ENCODE peak calls at places on chromosome 1, in eight cellular contexts. Q, T, S, U, G, D, E and B are unnamed samples.

GRCh38 chr1:203185585-203185984 is 919 bp downstream of the CHI3L1 start:
- DNase-seq in D (no peak), Q (no peak), T (no peak), G (no peak), U (peak), S (no peak), E (no peak), B (no peak)

GRCh38 chr1:4224687-4225086 is 324.6 kb upstream of the C1orf174 start:
- DNase-seq in U (no peak), Q (no peak), E (no peak), D (no peak), G (no peak), S (no peak), T (no peak), B (no peak)

GRCh38 chr1:201361652-201362504 is 15.6 kb downstream of the TNNT2 start:
- DNase-seq in D (peak), S (peak), T (no peak), E (peak), G (peak), Q (peak), U (no peak), B (peak)

GRCh38 chr1:37588939-37589338 is 6.8 kb downstream of the GNL2 start:
- DNase-seq in S (no peak), E (no peak), G (no peak), Q (no peak), U (no peak), T (no peak), D (no peak), B (no peak)

GRCh38 chr1:229027622-229028182 is 243.2 kb upstream of the RAB4A start:
- DNase-seq in Q (peak), E (peak), U (no peak), D (peak), G (no peak), T (no peak), S (no peak), B (peak)

GRCh38 chr1:111294390-111294789 is 3.7 kb downstream of the CHIA start:
- DNase-seq in Q (no peak), E (no peak), D (no peak), S (no peak), U (no peak), T (no peak), G (no peak), B (no peak)

GRCh38 chr1:8096105-8097011 is 70.2 kb upstream of the ERRFI1 start:
- DNase-seq in E (no peak), T (no peak), Q (peak), U (no peak), D (no peak), S (no peak), G (no peak), B (peak)

GRCh38 chr1:209363112-209363511 is 220.4 kb upstream of the CAMK1G start:
- DNase-seq in U (no peak), D (no peak), E (peak), T (no peak), Q (no peak), S (no peak), G (no peak), B (no peak)

GRCh38 chr1:117069220-117069844 is 9.2 kb downstream of the TTF2 start:
- DNase-seq in Q (no peak), T (no peak), U (no peak), G (no peak), D (no peak), S (no peak), E (no peak), B (no peak)

GRCh38 chr1:169508432-169509338 is 22.9 kb upstream of the SLC19A2 start:
- DNase-seq in U (no peak), G (no peak), D (no peak), T (no peak), S (no peak), E (no peak), Q (no peak), B (no peak)

GRCh38 chr1:15916417-15916816 is 59.5 kb downstream of the ZBTB17 start:
- DNase-seq in U (no peak), D (no peak), S (no peak), T (no peak), Q (no peak), G (no peak), E (no peak), B (no peak)

GRCh38 chr1:25145775-25146381 is 86.4 kb downstream of the SYF2 start:
- DNase-seq in D (no peak), G (no peak), E (no peak), Q (no peak), S (peak), U (peak), T (no peak), B (peak)

GRCh38 chr1:10599194-10599861 is 124.6 kb downstream of the PEX14 start:
- DNase-seq in T (no peak), U (no peak), Q (peak), S (no peak), G (peak), E (no peak), D (no peak), B (no peak)

GRCh38 chr1:89273324-89273778 is 691 bp upstream of the GBP5 start:
- DNase-seq in T (no peak), U (no peak), E (no peak), D (no peak), Q (no peak), S (no peak), G (no peak), B (no peak)

GRCh38 chr1:162649606-162650005 is 17.3 kb downstream of the DDR2 start:
- DNase-seq in D (no peak), G (no peak), E (no peak), T (no peak), Q (peak), S (no peak), U (no peak), B (no peak)

GRCh38 chr1:209805875-209806760 is at the start of gene IRF6:
- DNase-seq in T (peak), D (peak), U (peak), E (peak), S (peak), G (peak), Q (peak), B (peak)

GRCh38 chr1:205283270-205284147 is 38.0 kb downstream of the NUAK2 start:
- DNase-seq in G (no peak), S (no peak), T (no peak), U (no peak), E (no peak), D (no peak), Q (no peak), B (no peak)

GRCh38 chr1:9655127-9655723 is 3.7 kb downstream of the PIK3CD start:
- DNase-seq in G (no peak), T (no peak), Q (no peak), D (no peak), S (no peak), U (no peak), E (no peak), B (peak)

GRCh38 chr1:7554343-7555270 is 216.5 kb upstream of the VAMP3 start:
- DNase-seq in S (peak), D (no peak), E (peak), T (no peak), G (no peak), Q (no peak), U (no peak), B (no peak)

GRCh38 chr1:45221716-45222115 is 15.3 kb upstream of the ZSWIM5 start:
- DNase-seq in G (no peak), E (peak), U (no peak), D (no peak), Q (peak), S (no peak), T (no peak), B (no peak)

GRCh38 chr1:191125950-191126349 is 648.3 kb upstream of the BRINP3 start:
- DNase-seq in T (no peak), Q (no peak), D (no peak), E (no peak), G (no peak), U (no peak), S (no peak), B (no peak)

GRCh38 chr1:213666113-213666512 is 321.7 kb upstream of the PROX1 start:
- DNase-seq in E (no peak), D (no peak), T (no peak), S (no peak), Q (no peak), U (no peak), G (no peak), B (no peak)

GRCh38 chr1:145706282-145706681 is 886 bp downstream of the PDZK1 start:
- DNase-seq in Q (peak), D (no peak), G (peak), E (no peak), U (no peak), S (no peak), T (no peak), B (no peak)

GRCh38 chr1:235011599-235012435 is 116.8 kb downstream of the TOMM20 start:
- DNase-seq in S (no peak), E (peak), D (peak), U (no peak), Q (peak), G (peak), T (peak), B (peak)

GRCh38 chr1:218433744-218434143 is 88.6 kb downstream of the TGFB2 start:
- DNase-seq in U (no peak), T (no peak), D (no peak), S (no peak), Q (peak), E (no peak), G (no peak), B (no peak)

GRCh38 chr1:67743072-67743725 is 58.2 kb downstream of the GADD45A start:
- DNase-seq in Q (no peak), G (no peak), E (no peak), T (no peak), U (no peak), D (no peak), S (no peak), B (no peak)

GRCh38 chr1:9652379-9653194 is 1.1 kb downstream of the PIK3CD start:
- DNase-seq in S (peak), U (no peak), T (peak), D (peak), Q (no peak), E (no peak), G (no peak), B (peak)

GRCh38 chr1:186626533-186626932 is 53.7 kb downstream of the PTGS2 start:
- DNase-seq in S (no peak), E (no peak), T (no peak), U (no peak), D (no peak), Q (peak), G (no peak), B (peak)

GRCh38 chr1:20753589-20753988 is 21.1 kb upstream of the SH2D5 start:
- DNase-seq in Q (no peak), D (no peak), T (no peak), G (no peak), E (no peak), S (no peak), U (no peak), B (no peak)

GRCh38 chr1:25039229-25039628 is 109.2 kb upstream of the RUNX3 start:
- DNase-seq in U (no peak), D (no peak), T (no peak), G (no peak), Q (no peak), E (no peak), S (no peak), B (no peak)

GRCh38 chr1:22484741-22485140 is 33.1 kb downstream of the ZBTB40 start:
- DNase-seq in U (no peak), Q (no peak), T (no peak), G (no peak), E (no peak), S (no peak), D (no peak), B (no peak)

GRCh38 chr1:95614197-95614596 is 380.2 kb downstream of the RWDD3 start:
- DNase-seq in U (no peak), Q (no peak), T (no peak), G (no peak), D (no peak), E (no peak), S (no peak), B (no peak)

GRCh38 chr1:181179279-181179979 is 90.9 kb downstream of the IER5 start:
- DNase-seq in S (no peak), E (no peak), U (no peak), Q (no peak), T (peak), G (no peak), D (no peak), B (no peak)

GRCh38 chr1:182288749-182289604 is 102.6 kb downstream of the GLUL start:
- DNase-seq in D (no peak), S (no peak), T (no peak), G (no peak), Q (no peak), U (no peak), E (no peak), B (no peak)

GRCh38 chr1:244672961-244673695 is 20.2 kb downstream of the DESI2 start:
- DNase-seq in U (no peak), S (no peak), G (no peak), T (peak), Q (peak), E (no peak), D (no peak), B (no peak)

GRCh38 chr1:2290171-2290578 is 62.1 kb downstream of the SKI start:
- DNase-seq in T (no peak), D (no peak), S (no peak), E (no peak), G (no peak), Q (no peak), U (no peak), B (no peak)

DNA sequence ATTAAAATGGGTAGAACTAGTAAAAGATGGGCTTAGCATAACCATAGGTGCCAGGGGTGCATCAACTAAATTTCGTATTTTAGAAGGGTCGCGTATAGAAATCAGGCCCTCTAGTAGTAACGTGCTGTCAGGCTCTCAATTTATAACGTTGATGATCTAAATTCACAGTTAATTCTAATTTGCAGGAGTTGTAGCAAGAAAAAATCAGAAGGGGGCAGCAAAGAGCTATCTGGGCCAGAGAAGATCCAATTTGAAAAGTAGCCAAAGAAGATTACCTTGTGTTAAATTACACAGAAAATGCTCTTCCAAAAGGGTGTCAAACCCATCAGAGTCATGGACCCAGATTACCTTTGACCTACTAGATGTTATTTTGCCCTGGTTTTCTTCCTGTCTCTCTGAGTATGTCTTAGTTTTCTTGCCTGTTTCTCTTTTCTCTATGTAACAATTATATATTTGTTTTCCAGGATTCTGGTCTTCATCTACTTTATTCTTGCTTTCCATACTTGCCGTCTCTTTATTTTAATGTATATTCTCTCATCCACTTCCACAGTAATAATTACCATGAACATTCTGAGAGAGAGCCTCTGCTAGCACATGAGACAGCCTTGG is 1030.9 kb downstream of the AMY1C start:
- DNase-seq in T (no peak), S (peak), D (peak), U (no peak), E (peak), Q (peak), G (no peak), B (peak)
- TF ChIP-seq CTCF in T (peak), S (peak), D (peak), U (peak), E (peak), Q (peak), G (peak), B (peak)

DNA sequence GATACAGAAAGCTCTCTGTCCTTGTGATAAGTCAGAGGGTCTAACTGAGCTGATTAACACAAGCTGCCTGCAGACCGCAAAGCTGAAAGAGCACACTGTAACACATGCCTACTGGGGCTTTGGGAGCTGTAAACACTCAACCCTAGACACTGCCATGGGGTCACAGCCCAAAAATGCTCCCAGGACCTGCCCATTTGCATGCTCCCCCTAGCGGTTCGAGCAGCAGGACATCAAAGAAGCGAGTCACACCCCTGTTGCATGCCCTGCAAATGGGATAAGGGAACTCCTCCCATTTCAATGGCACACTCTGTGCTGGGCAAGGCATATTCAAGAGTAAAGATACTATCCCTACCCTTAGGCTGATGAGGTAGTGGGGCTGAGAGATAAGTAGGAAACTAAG is 22.8 kb downstream of the LCE3E start:
- DNase-seq in E (peak), T (no peak), D (no peak), G (peak), U (no peak), Q (no peak), S (no peak), B (peak)
- TF ChIP-seq CTCF in E (no peak), T (no peak), D (no peak), G (peak), U (no peak), Q (peak), S (no peak), B (peak)

DNA sequence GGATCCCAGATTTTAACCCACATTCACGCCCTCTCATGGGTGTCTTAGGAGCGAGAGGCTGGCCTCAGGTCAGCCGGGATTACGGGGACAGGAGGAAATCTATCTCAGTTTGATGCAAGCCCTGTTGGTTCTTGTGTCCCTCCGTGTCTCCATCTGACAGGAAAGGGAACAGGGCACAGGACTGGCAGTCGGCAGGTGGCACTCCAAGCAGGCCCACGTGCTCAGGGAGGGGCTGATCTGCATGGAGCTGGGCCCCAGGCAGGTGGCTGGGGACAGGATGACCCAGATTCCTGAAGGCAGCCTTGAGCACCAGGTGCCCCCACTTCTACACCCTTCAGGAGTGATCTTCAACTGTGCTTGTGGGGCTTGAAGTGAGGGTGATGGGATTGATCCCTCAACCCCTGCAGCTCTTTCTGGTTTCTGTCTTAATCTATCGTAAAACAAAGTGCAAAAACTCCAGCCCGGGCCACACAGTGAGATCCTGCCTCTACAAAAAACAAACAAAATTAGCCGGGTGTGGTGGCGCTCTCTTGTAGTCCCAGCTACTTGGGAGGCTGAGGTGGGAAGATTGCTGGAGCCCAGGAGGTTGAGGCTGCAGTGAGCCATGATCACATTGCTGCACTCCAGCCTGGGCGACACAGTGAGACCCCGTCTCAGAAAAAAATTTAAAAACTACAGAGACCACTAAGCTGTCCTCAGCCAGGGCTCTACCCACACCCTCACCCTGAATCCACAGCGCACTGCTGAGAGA is 8.3 kb downstream of the PLEKHG5 start:
- DNase-seq in D (peak), E (no peak), G (no peak), T (no peak), Q (no peak), S (no peak), U (no peak), B (no peak)
- TF ChIP-seq CTCF in D (no peak), E (no peak), G (no peak), T (no peak), Q (no peak), S (no peak), U (no peak), B (no peak)

DNA sequence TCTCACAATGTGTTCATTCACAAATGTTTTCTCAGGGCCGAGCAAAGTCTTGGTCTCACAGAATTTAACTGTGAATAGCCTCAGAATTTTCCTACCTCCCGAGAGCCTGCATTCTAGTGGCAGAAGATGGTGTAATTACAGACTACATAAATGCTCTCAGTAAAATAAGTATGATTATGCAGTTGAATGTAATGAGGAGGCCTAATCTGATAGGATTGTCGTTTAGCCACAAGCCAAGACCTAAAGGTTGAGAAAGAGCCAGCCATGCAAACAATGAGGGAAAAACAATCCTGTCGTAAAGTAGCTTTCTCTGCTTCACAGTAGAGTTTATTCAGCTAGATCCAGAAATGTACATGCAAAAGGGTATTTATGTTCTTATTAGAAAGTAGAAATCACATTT is 607.8 kb upstream of the B3GALT2 start:
- DNase-seq in G (no peak), T (no peak), D (no peak), Q (peak), E (no peak), U (no peak), S (no peak), B (no peak)
- TF ChIP-seq CTCF in G (no peak), T (no peak), D (no peak), Q (no peak), E (no peak), U (no peak), S (no peak), B (no peak)

GRCh38 chr1:6183520-6183989 is 3.4 kb upstream of the CHD5 start:
- DNase-seq in U (no peak), E (peak), T (no peak), G (no peak), Q (no peak), D (no peak), S (no peak), B (no peak)
- TF ChIP-seq CTCF in U (no peak), E (peak), T (no peak), G (no peak), Q (no peak), D (no peak), S (no peak), B (peak)

DNA sequence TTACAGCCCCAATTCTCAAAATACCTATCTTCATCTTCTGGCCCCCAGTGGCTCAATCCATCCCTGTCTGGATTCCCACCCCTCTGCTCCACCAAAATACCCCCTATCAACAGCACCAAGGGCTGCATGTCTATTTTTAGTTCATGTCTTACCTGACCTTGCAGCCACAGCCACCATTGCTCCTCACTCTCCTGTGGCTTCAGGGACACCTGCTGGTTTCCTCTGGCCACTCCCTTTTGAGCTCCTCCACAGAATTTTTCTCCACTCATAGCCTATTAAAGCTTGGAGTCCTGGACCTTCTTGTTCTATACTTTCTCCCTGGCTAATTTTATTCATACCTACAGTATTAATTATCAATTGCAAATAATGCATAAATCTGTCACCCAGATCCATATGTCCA is 125.3 kb upstream of the NGF start:
- DNase-seq in S (no peak), Q (no peak), G (no peak), D (no peak), E (no peak), U (no peak), T (no peak), B (no peak)
- TF ChIP-seq CTCF in S (no peak), Q (peak), G (peak), D (no peak), E (peak), U (no peak), T (no peak), B (no peak)

GRCh38 chr1:241488739-241489138 is 30.8 kb downstream of the FH start:
- DNase-seq in Q (no peak), D (no peak), E (no peak), T (no peak), S (no peak), G (no peak), U (no peak), B (no peak)

GRCh38 chr1:241482761-241483250 is 36.7 kb downstream of the FH start:
- DNase-seq in S (no peak), U (no peak), Q (peak), D (no peak), T (no peak), G (peak), E (no peak), B (no peak)

GRCh38 chr1:241485145-241485544 is 34.4 kb downstream of the FH start:
- DNase-seq in E (no peak), U (no peak), T (no peak), S (no peak), G (no peak), D (no peak), Q (no peak), B (peak)

GRCh38 chr1:241485554-241485992 is 34.0 kb downstream of the FH start:
- DNase-seq in Q (peak), T (no peak), S (no peak), G (peak), E (peak), D (no peak), U (no peak), B (peak)
- TF ChIP-seq CTCF in Q (peak), T (no peak), S (peak), G (peak), E (peak), D (no peak), U (no peak), B (peak)

GRCh38 chr1:40519517-40519916 is 10.9 kb downstream of the EXO5 start:
- DNase-seq in S (no peak), E (no peak), T (no peak), G (no peak), D (no peak), Q (peak), U (no peak), B (no peak)
- TF ChIP-seq CTCF in S (no peak), E (no peak), T (no peak), G (no peak), D (no peak), Q (no peak), U (no peak), B (no peak)